ENCODE peak calls at places on chromosomes 5 and 9, in six cellular contexts. One of them, this sample, is unnamed.

GRCh38 chr5:112697833-112698232 is 39.9 kb upstream of the APC start:
- DNase-seq in H9: no peak
- DNase-seq in IMR-90: no peak
- DNase-seq in mesenchymal stem cell: no peak
- DNase-seq in neuronal stem cell: no peak
- DNase-seq in trophoblast cell: no peak
- DNase-seq in this sample: no peak

GRCh38 chr5:96344678-96345612 is 88.1 kb downstream of the PCSK1 start:
- DNase-seq in neuronal stem cell: peak
- DNase-seq in mesenchymal stem cell: peak
- DNase-seq in trophoblast cell: peak
- DNase-seq in IMR-90: peak
- DNase-seq in H9: no peak
- DNase-seq in this sample: no peak

GRCh38 chr5:179378441-179379271 is 33.4 kb upstream of the ADAMTS2 start:
- DNase-seq in mesenchymal stem cell: peak
- DNase-seq in IMR-90: peak
- DNase-seq in trophoblast cell: peak
- DNase-seq in neuronal stem cell: no peak
- DNase-seq in H9: peak
- DNase-seq in this sample: no peak

GRCh38 chr5:43711496-43711895 is 108.5 kb downstream of the NNT start:
- DNase-seq in IMR-90: peak
- DNase-seq in trophoblast cell: peak
- DNase-seq in neuronal stem cell: no peak
- DNase-seq in H9: no peak
- DNase-seq in mesenchymal stem cell: peak
- DNase-seq in this sample: no peak

GRCh38 chr5:16934123-16934522 is 2.0 kb downstream of the MYO10 start:
- DNase-seq in trophoblast cell: peak
- DNase-seq in mesenchymal stem cell: peak
- DNase-seq in neuronal stem cell: peak
- DNase-seq in IMR-90: peak
- DNase-seq in H9: peak
- DNase-seq in this sample: peak

GRCh38 chr5:142925795-142926194 is 155.6 kb downstream of the ARHGAP26 start:
- DNase-seq in mesenchymal stem cell: peak
- DNase-seq in IMR-90: peak
- DNase-seq in trophoblast cell: peak
- DNase-seq in H9: no peak
- DNase-seq in neuronal stem cell: no peak
- DNase-seq in this sample: no peak

GRCh38 chr9:21679432-21679831 is 123.0 kb upstream of the MTAP start:
- DNase-seq in IMR-90: no peak
- DNase-seq in neuronal stem cell: no peak
- DNase-seq in mesenchymal stem cell: no peak
- DNase-seq in H9: no peak
- DNase-seq in trophoblast cell: no peak
- DNase-seq in this sample: no peak

GRCh38 chr5:134135091-134135655 is 20.7 kb downstream of the TCF7 start:
- DNase-seq in trophoblast cell: no peak
- DNase-seq in mesenchymal stem cell: no peak
- DNase-seq in H9: peak
- DNase-seq in neuronal stem cell: no peak
- DNase-seq in IMR-90: no peak
- DNase-seq in this sample: no peak

GRCh38 chr9:117403403-117403811 is 11.4 kb downstream of the ASTN2 start:
- DNase-seq in H9: no peak
- DNase-seq in neuronal stem cell: no peak
- DNase-seq in trophoblast cell: no peak
- DNase-seq in mesenchymal stem cell: no peak
- DNase-seq in IMR-90: no peak
- DNase-seq in this sample: no peak

GRCh38 chr5:96125335-96125891 is 163.8 kb upstream of the ELL2 start:
- DNase-seq in IMR-90: no peak
- DNase-seq in H9: no peak
- DNase-seq in trophoblast cell: no peak
- DNase-seq in mesenchymal stem cell: peak
- DNase-seq in neuronal stem cell: no peak
- DNase-seq in this sample: no peak

GRCh38 chr5:81425569-81425968 is 31.6 kb upstream of the ACOT12 start:
- DNase-seq in H9: no peak
- DNase-seq in neuronal stem cell: peak
- DNase-seq in trophoblast cell: peak
- DNase-seq in IMR-90: peak
- DNase-seq in mesenchymal stem cell: peak
- DNase-seq in this sample: no peak

GRCh38 chr5:54264574-54264973 is 45.8 kb downstream of the ARL15 start:
- DNase-seq in neuronal stem cell: no peak
- DNase-seq in mesenchymal stem cell: no peak
- DNase-seq in trophoblast cell: no peak
- DNase-seq in IMR-90: no peak
- DNase-seq in H9: no peak
- DNase-seq in this sample: no peak

GRCh38 chr5:126778675-126779403 is 1.9 kb downstream of the LMNB1 start:
- DNase-seq in IMR-90: no peak
- DNase-seq in neuronal stem cell: peak
- DNase-seq in mesenchymal stem cell: no peak
- DNase-seq in trophoblast cell: peak
- DNase-seq in H9: no peak
- DNase-seq in this sample: no peak

GRCh38 chr5:81409361-81409760 is 15.4 kb upstream of the ACOT12 start:
- DNase-seq in mesenchymal stem cell: no peak
- DNase-seq in neuronal stem cell: no peak
- DNase-seq in trophoblast cell: no peak
- DNase-seq in H9: no peak
- DNase-seq in IMR-90: no peak
- DNase-seq in this sample: no peak

GRCh38 chr5:1042626-1043025 is 34.0 kb downstream of the NKD2 start:
- DNase-seq in IMR-90: no peak
- DNase-seq in trophoblast cell: no peak
- DNase-seq in mesenchymal stem cell: no peak
- DNase-seq in neuronal stem cell: no peak
- DNase-seq in H9: no peak
- DNase-seq in this sample: no peak

GRCh38 chr5:68618501-68618900 is 402.9 kb downstream of the PIK3R1 start:
- DNase-seq in neuronal stem cell: no peak
- DNase-seq in mesenchymal stem cell: no peak
- DNase-seq in H9: no peak
- DNase-seq in trophoblast cell: no peak
- DNase-seq in IMR-90: no peak
- DNase-seq in this sample: no peak

GRCh38 chr5:88785396-88786216 is 97.4 kb downstream of the MEF2C start:
- DNase-seq in neuronal stem cell: no peak
- DNase-seq in IMR-90: peak
- DNase-seq in mesenchymal stem cell: peak
- DNase-seq in trophoblast cell: peak
- DNase-seq in H9: no peak
- DNase-seq in this sample: peak

GRCh38 chr9:99433555-99433954 is 211.5 kb downstream of the SEC61B start:
- DNase-seq in IMR-90: peak
- DNase-seq in H9: no peak
- DNase-seq in trophoblast cell: peak
- DNase-seq in mesenchymal stem cell: peak
- DNase-seq in neuronal stem cell: no peak
- DNase-seq in this sample: no peak

GRCh38 chr9:14710804-14711203 is 11.7 kb downstream of the CER1 start:
- DNase-seq in neuronal stem cell: no peak
- DNase-seq in trophoblast cell: peak
- DNase-seq in IMR-90: peak
- DNase-seq in mesenchymal stem cell: peak
- DNase-seq in H9: no peak
- DNase-seq in this sample: no peak

GRCh38 chr5:151141535-151141934 is 16.0 kb downstream of the ANXA6 start:
- DNase-seq in mesenchymal stem cell: no peak
- DNase-seq in trophoblast cell: no peak
- DNase-seq in H9: peak
- DNase-seq in neuronal stem cell: no peak
- DNase-seq in IMR-90: peak
- DNase-seq in this sample: no peak

GRCh38 chr5:145681686-145682085 is 153.5 kb downstream of the PRELID2 start:
- DNase-seq in neuronal stem cell: peak
- DNase-seq in mesenchymal stem cell: peak
- DNase-seq in IMR-90: peak
- DNase-seq in trophoblast cell: peak
- DNase-seq in H9: peak
- DNase-seq in this sample: peak

GRCh38 chr9:114742947-114743346 is 61.0 kb upstream of the TEX48 start:
- DNase-seq in trophoblast cell: peak
- DNase-seq in neuronal stem cell: no peak
- DNase-seq in mesenchymal stem cell: no peak
- DNase-seq in IMR-90: no peak
- DNase-seq in H9: no peak
- DNase-seq in this sample: no peak

GRCh38 chr9:114745108-114745848 is 60.6 kb downstream of the TNFSF15 start:
- DNase-seq in neuronal stem cell: no peak
- DNase-seq in H9: no peak
- DNase-seq in IMR-90: no peak
- DNase-seq in mesenchymal stem cell: no peak
- DNase-seq in trophoblast cell: no peak
- DNase-seq in this sample: no peak

GRCh38 chr9:114746591-114746990 is 59.2 kb downstream of the TNFSF15 start:
- DNase-seq in IMR-90: no peak
- DNase-seq in trophoblast cell: no peak
- DNase-seq in H9: no peak
- DNase-seq in mesenchymal stem cell: no peak
- DNase-seq in neuronal stem cell: no peak
- DNase-seq in this sample: no peak

GRCh38 chr9:114745879-114746550 is 59.8 kb downstream of the TNFSF15 start:
- DNase-seq in mesenchymal stem cell: no peak
- DNase-seq in H9: no peak
- DNase-seq in neuronal stem cell: no peak
- DNase-seq in IMR-90: no peak
- DNase-seq in trophoblast cell: no peak
- DNase-seq in this sample: no peak

GRCh38 chr9:114743446-114743845 is 61.5 kb upstream of the TEX48 start:
- DNase-seq in trophoblast cell: no peak
- DNase-seq in H9: no peak
- DNase-seq in neuronal stem cell: no peak
- DNase-seq in mesenchymal stem cell: no peak
- DNase-seq in IMR-90: no peak
- DNase-seq in this sample: no peak
- H4K91ac ChIP-seq in trophoblast cell: no peak
- H4K91ac ChIP-seq in H9: no peak
- H4K91ac ChIP-seq in neuronal stem cell: no peak
- H4K91ac ChIP-seq in mesenchymal stem cell: no peak
- H4K91ac ChIP-seq in IMR-90: no peak
- H4K91ac ChIP-seq in this sample: no peak

GRCh38 chr9:113922160-113922559 is 46.1 kb downstream of the ZNF618 start:
- DNase-seq in H9: no peak
- DNase-seq in IMR-90: no peak
- DNase-seq in mesenchymal stem cell: peak
- DNase-seq in neuronal stem cell: no peak
- DNase-seq in trophoblast cell: no peak
- DNase-seq in this sample: no peak

GRCh38 chr9:113919825-113920224 is 43.7 kb downstream of the ZNF618 start:
- DNase-seq in neuronal stem cell: no peak
- DNase-seq in mesenchymal stem cell: no peak
- DNase-seq in H9: peak
- DNase-seq in trophoblast cell: no peak
- DNase-seq in IMR-90: no peak
- DNase-seq in this sample: peak

GRCh38 chr9:113919422-113919821 is 43.3 kb downstream of the ZNF618 start:
- DNase-seq in H9: no peak
- DNase-seq in trophoblast cell: no peak
- DNase-seq in mesenchymal stem cell: no peak
- DNase-seq in neuronal stem cell: no peak
- DNase-seq in IMR-90: no peak
- DNase-seq in this sample: no peak

GRCh38 chr9:113920872-113921271 is 44.8 kb downstream of the ZNF618 start:
- DNase-seq in trophoblast cell: no peak
- DNase-seq in mesenchymal stem cell: no peak
- DNase-seq in neuronal stem cell: no peak
- DNase-seq in IMR-90: no peak
- DNase-seq in H9: no peak
- DNase-seq in this sample: no peak

GRCh38 chr9:113921366-113921765 is 45.3 kb downstream of the ZNF618 start:
- DNase-seq in mesenchymal stem cell: peak
- DNase-seq in IMR-90: peak
- DNase-seq in H9: no peak
- DNase-seq in trophoblast cell: no peak
- DNase-seq in neuronal stem cell: no peak
- DNase-seq in this sample: no peak
- H4K91ac ChIP-seq in mesenchymal stem cell: no peak
- H4K91ac ChIP-seq in IMR-90: no peak
- H4K91ac ChIP-seq in H9: no peak
- H4K91ac ChIP-seq in trophoblast cell: no peak
- H4K91ac ChIP-seq in neuronal stem cell: no peak
- H4K91ac ChIP-seq in this sample: no peak

DNA sequence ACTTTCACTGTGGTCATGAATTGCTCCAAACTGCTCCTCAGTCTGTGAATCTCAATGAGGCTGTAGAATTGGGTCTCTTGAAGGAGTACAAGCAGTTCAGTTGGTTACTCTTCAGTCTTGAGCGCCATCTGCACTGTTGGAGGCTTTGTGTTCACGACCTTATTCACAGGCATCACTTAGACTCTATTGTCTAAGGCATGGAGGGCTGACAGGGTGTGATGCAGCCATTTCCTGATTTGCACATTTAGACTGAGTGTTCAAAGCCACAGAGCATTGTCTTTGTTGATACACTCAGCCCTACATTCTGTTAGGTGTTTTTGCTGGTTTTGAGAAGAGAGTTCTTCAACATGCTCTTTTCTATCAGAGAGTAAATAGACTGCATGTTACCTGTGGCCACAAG is 355.9 kb upstream of the RIOK2 start:
- DNase-seq in neuronal stem cell: no peak
- DNase-seq in H9: no peak
- DNase-seq in mesenchymal stem cell: no peak
- DNase-seq in IMR-90: no peak
- DNase-seq in trophoblast cell: no peak
- DNase-seq in this sample: no peak
- H4K91ac ChIP-seq in neuronal stem cell: no peak
- H4K91ac ChIP-seq in H9: no peak
- H4K91ac ChIP-seq in mesenchymal stem cell: no peak
- H4K91ac ChIP-seq in IMR-90: no peak
- H4K91ac ChIP-seq in trophoblast cell: no peak
- H4K91ac ChIP-seq in this sample: no peak

GRCh38 chr9:121189006-121189405 is 12.7 kb downstream of the RAB14 start:
- DNase-seq in mesenchymal stem cell: no peak
- DNase-seq in neuronal stem cell: no peak
- DNase-seq in IMR-90: no peak
- DNase-seq in trophoblast cell: no peak
- DNase-seq in H9: no peak
- DNase-seq in this sample: no peak

GRCh38 chr9:121185178-121185745 is 16.4 kb downstream of the RAB14 start:
- DNase-seq in mesenchymal stem cell: no peak
- DNase-seq in trophoblast cell: peak
- DNase-seq in IMR-90: no peak
- DNase-seq in H9: no peak
- DNase-seq in neuronal stem cell: no peak
- DNase-seq in this sample: no peak

GRCh38 chr9:121185774-121186403 is 15.8 kb downstream of the RAB14 start:
- DNase-seq in H9: no peak
- DNase-seq in mesenchymal stem cell: no peak
- DNase-seq in trophoblast cell: no peak
- DNase-seq in IMR-90: no peak
- DNase-seq in neuronal stem cell: no peak
- DNase-seq in this sample: no peak

GRCh38 chr9:121189660-121190059 is 12.0 kb downstream of the RAB14 start:
- DNase-seq in H9: no peak
- DNase-seq in neuronal stem cell: no peak
- DNase-seq in trophoblast cell: no peak
- DNase-seq in IMR-90: no peak
- DNase-seq in mesenchymal stem cell: no peak
- DNase-seq in this sample: no peak

GRCh38 chr9:121187681-121188305 is 13.9 kb downstream of the RAB14 start:
- DNase-seq in IMR-90: peak
- DNase-seq in trophoblast cell: no peak
- DNase-seq in neuronal stem cell: no peak
- DNase-seq in H9: no peak
- DNase-seq in mesenchymal stem cell: peak
- DNase-seq in this sample: no peak
- H4K91ac ChIP-seq in IMR-90: no peak
- H4K91ac ChIP-seq in trophoblast cell: no peak
- H4K91ac ChIP-seq in neuronal stem cell: no peak
- H4K91ac ChIP-seq in H9: no peak
- H4K91ac ChIP-seq in mesenchymal stem cell: no peak
- H4K91ac ChIP-seq in this sample: no peak